ENCODE peak calls at places on chromosomes 16 and 17, in eight cellular contexts. Y is aorta, J is AG10803, U is A673, B is mammary epithelial cell, L is tibial nerve, G is HL-60, P is left ventricle myocardium inferior. O is an unnamed sample.

GRCh38 chr16:57268804-57269800 is 15.4 kb downstream of the PLLP start:
- DNase-seq in L (no peak), Y (no peak), U (no peak), J (no peak), P (peak), B (no peak), G (no peak), O (peak)

GRCh38 chr16:1946495-1947368 is 3.7 kb upstream of the MSRB1 start:
- DNase-seq in P (no peak), U (no peak), B (no peak), L (no peak), G (no peak), Y (no peak), J (no peak), O (no peak)

GRCh38 chr17:66508896-66509843 is 206.8 kb downstream of the PRKCA start:
- DNase-seq in J (peak), Y (no peak), L (no peak), G (no peak), U (no peak), P (no peak), B (peak), O (no peak)

GRCh38 chr16:35797811-35798210 is 2338.4 kb downstream of the TP53TG3F start:
- DNase-seq in P (no peak), G (no peak), B (no peak), L (no peak), U (no peak), J (no peak), Y (no peak), O (no peak)

GRCh38 chr16:30028438-30029093 is 2.5 kb downstream of the TLCD3B start:
- DNase-seq in L (no peak), G (peak), B (no peak), U (no peak), P (no peak), J (no peak), Y (no peak), O (no peak)

GRCh38 chr17:48051706-48052486 is 3.7 kb downstream of the NFE2L1 start:
- DNase-seq in J (peak), B (peak), U (peak), L (peak), Y (peak), G (no peak), P (peak), O (no peak)

GRCh38 chr17:62627219-62627903 is at the start of gene MRC2:
- DNase-seq in P (peak), Y (peak), B (peak), L (peak), G (peak), J (peak), U (peak), O (peak)

GRCh38 chr16:68644715-68645493 is at the start of gene CDH3:
- DNase-seq in P (no peak), J (no peak), G (peak), Y (no peak), U (peak), L (no peak), B (peak), O (peak)

GRCh38 chr17:57251211-57251787 is 5.0 kb upstream of the MSI2 start:
- DNase-seq in Y (no peak), L (no peak), P (no peak), U (no peak), J (no peak), G (no peak), B (no peak), O (no peak)

GRCh38 chr17:39927928-39928867 is 666 bp downstream of the LRRC3C start:
- DNase-seq in J (no peak), P (peak), G (no peak), U (no peak), Y (peak), L (no peak), B (no peak), O (peak)

GRCh38 chr17:39926588-39927100 is 757 bp downstream of the ORMDL3 start:
- DNase-seq in G (peak), P (peak), B (peak), J (peak), L (no peak), Y (peak), U (no peak), O (peak)

GRCh38 chr17:39927101-39927927 is at the start of the genes LRRC3C and ORMDL3:
- DNase-seq in Y (peak), J (peak), G (peak), U (peak), L (peak), P (peak), B (peak), O (peak)

GRCh38 chr17:39928868-39929651 is 1.5 kb downstream of the LRRC3C start:
- DNase-seq in J (peak), L (no peak), Y (no peak), B (peak), U (no peak), P (no peak), G (no peak), O (no peak)

DNA sequence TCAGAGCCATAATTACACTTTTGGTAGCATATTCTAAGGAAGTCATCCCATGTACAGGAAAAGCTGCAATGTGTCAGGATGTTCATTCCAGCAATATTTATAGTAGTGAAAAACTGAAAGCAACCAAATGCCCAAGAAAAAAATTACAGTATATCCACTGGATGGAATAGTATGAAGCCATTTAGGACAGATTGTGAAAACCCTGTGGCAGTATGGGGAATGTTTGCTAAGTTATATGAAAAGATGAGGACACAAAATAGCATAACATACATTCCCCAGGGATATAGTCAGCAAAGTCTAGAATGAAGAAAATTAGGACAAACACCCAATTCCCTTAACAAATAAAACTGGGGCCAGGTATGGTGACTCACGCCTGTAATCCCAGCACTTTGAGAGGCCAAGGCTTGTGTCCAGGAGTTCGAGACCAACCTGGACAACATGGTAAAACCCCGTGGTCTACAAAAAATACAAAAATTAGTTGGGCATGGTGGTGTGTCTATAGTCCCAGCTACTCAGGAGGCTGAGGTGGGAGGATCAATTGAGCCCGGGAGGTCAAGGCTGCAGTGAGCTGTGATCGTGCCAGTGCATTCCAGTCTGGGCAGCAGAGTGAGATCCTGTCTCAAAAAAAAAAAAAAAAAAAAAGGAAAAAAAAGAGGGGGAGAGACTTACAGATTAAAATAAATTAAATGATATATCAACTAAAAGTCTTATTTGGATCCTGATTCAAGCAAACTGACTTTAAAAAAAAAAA is 2.3 kb downstream of the LRRC3C start:
- DNase-seq in G (no peak), P (no peak), B (peak), Y (no peak), U (no peak), L (no peak), J (peak), O (no peak)
- H3K4me3 ChIP-seq in G (no peak), P (peak), B (no peak), Y (no peak), U (no peak), L (no peak), J (no peak), O (no peak)

GRCh38 chr17:68033636-68034451 is 1.7 kb upstream of the KPNA2 start:
- DNase-seq in J (peak), L (no peak), U (peak), G (no peak), P (no peak), B (no peak), Y (no peak), O (no peak)
- H3K4me3 ChIP-seq in J (no peak), L (no peak), U (no peak), G (no peak), P (no peak), B (no peak), Y (no peak), O (no peak)

GRCh38 chr16:79768594-79768993 is 168.1 kb upstream of the MAF start:
- DNase-seq in L (peak), P (no peak), U (no peak), Y (no peak), B (peak), G (no peak), J (no peak), O (no peak)
- H3K4me3 ChIP-seq in L (peak), P (peak), U (no peak), Y (peak), B (peak), G (no peak), J (peak), O (peak)

GRCh38 chr17:50394711-50395110 is 2.6 kb downstream of the LRRC59 start:
- DNase-seq in Y (no peak), B (no peak), G (no peak), U (no peak), P (no peak), L (no peak), J (peak), O (no peak)
- H3K4me3 ChIP-seq in Y (no peak), B (no peak), G (no peak), U (no peak), P (no peak), L (no peak), J (peak), O (no peak)

DNA sequence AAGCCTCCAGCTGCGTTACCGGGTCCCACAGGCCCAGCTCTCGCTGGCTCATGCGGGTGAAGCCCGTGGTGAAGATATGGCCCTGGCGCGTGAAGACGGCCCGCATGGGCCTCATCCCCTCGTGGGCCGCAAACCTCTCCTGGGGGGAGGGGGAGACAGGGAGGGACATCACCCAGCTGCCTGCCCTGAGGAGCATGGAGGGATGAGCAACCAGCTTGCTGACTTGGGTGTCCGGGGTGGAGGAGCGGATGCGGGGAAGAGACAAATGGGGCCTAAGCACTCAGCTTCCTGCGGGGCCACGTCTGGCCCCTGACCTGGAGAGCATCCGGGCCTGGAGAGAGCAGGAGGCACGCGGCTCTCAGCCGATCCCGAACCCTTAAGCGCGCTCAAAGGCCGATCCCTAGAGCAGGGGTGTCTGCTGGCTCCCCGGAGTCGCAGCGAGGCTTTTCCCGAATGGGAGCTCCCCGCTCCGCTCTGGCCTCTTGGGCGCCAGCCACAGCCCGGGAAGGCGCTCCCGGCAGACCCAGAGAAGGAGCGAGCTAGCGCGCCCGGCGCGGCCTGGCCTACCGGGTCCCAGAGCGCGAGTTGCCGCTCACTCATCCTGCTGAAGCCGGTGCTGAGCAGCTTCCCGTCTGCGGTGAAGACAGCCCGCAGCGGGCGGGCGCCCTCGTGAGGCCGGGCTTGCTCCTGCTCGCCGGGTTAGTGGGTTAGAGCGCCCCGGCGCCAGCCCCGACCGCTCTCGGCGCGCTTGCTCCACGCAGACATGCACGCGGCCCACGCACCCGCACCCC is 5.0 kb downstream of the CORO6 start:
- DNase-seq in Y (peak), B (peak), G (peak), U (no peak), J (peak), L (no peak), P (peak), O (peak)
- H3K4me3 ChIP-seq in Y (no peak), B (no peak), G (peak), U (no peak), J (peak), L (peak), P (peak), O (peak)

DNA sequence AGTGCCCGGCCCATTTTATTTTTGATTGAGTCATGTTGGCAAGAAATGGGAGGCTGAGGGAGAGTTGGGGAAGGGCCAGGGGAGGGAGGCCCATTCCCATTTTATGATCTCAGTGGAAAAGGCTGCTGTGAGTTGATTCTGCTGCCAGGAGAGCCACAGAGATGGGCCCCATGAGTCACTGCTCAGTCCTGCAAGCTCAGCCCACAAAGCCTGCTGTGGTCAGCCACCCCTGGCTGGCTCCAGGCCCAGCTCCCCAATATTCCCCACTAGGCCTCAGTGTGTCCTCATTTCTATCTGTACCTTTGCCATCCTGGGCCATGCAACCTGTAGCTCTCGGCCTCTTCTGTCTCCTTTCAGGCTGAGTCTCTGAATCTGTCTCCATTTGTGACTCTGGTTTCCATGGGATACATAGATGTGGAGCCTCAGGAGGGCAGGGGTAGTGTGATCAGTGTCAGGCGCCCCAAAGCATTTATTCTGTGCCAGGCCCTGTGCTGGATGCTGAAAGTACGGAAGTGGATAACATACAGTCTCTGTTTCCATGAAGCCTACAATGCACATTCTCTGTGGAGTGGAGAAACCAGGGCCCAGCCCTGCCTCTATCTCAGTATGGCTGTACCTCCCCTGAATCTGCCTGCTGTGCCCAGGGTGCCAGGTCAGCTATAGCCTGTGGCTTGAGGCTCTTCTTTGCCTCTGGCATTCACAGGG is 1.9 kb upstream of the PLEKHG4 start:
- DNase-seq in J (peak), U (no peak), Y (peak), B (peak), L (peak), P (no peak), G (peak), O (peak)
- H3K4me3 ChIP-seq in J (peak), U (peak), Y (no peak), B (no peak), L (no peak), P (no peak), G (no peak), O (no peak)

GRCh38 chr16:10180042-10180770 is 2.0 kb downstream of the GRIN2A start:
- DNase-seq in U (no peak), B (no peak), Y (no peak), P (no peak), L (no peak), J (no peak), G (no peak), O (peak)

GRCh38 chr16:10178079-10178478 is 4.1 kb downstream of the GRIN2A start:
- DNase-seq in G (no peak), L (no peak), B (peak), Y (no peak), P (no peak), J (no peak), U (no peak), O (no peak)

GRCh38 chr16:10181196-10182162 is 749 bp downstream of the GRIN2A start:
- DNase-seq in Y (peak), G (peak), J (peak), U (peak), P (peak), B (peak), L (peak), O (peak)

GRCh38 chr16:10182186-10182683 is at the start of gene GRIN2A:
- DNase-seq in B (no peak), U (no peak), J (no peak), P (no peak), L (no peak), Y (no peak), G (no peak), O (peak)

DNA sequence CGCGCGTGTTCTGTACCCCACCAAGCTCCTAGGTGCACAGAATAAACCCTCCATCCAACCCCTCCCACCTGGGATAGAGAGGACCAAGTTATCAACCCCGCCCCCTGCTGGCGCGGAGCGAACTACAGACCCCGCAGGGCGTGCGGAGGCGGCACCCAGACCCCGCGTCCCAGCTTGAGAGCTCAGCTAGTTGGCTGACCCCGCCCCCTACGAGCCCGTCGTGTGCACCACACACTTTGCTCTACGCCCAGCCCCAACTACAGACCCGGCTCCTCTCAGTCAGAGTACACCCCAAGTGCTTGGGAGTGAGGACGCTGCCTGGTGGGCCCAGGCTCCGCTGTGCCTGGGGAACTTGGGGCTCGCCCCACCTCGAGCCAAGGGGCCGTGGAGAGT is 1.5 kb downstream of the GRIN2A start:
- DNase-seq in J (no peak), U (peak), B (no peak), L (no peak), Y (peak), G (no peak), P (no peak), O (peak)
- H3K4me3 ChIP-seq in J (no peak), U (peak), B (no peak), L (no peak), Y (no peak), G (no peak), P (peak), O (no peak)

DNA sequence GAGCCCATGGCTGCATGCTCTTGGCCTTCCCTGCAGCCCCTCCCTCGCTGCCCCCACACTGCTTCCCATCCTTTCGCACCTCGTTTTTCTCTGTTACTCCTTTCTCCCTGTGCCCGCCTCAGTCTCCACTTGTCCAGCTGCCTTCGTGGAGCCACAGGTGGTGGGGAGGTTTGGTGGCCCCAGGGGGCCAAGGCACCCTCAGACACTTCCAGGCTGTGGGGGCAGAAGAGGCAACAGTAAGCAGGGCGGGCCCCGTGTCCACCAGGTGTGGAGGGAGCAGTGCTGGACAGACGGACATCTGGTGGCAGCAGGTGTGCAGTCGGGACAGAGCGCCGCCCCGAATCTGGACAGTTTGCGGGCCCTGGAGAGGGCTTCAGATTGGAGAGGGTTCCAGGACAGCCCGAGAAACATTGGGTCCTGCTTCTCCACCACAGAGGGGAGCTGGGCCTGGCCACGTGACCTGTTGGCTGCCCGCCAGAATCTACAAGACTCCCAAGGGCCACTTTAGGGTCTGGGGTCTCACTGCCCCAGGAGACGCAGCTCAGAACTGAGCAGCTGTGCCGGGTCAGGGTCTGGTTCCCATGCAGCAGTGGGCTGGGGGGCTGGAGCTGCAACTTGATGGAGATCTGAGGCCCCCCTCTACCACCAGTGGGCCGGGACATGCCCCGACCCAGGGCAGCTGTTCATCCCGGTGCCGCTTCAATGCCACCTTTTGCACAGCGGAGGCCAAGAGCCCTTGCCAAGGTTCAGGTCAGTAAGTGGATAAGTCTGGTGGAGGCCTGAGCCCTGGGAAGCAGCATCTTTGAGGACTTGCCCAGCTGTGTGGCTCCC is 22.8 kb downstream of the BAHCC1 start:
- DNase-seq in Y (no peak), L (no peak), U (no peak), P (no peak), G (no peak), J (no peak), B (no peak), O (no peak)
- H3K4me3 ChIP-seq in Y (no peak), L (no peak), U (no peak), P (no peak), G (no peak), J (peak), B (no peak), O (no peak)

O was measured in kidney.